ENCODE peak calls at places on chromosomes 12 and 14, in eight cellular contexts. A, C, F, G, M, L, N and U are unnamed samples.

GRCh38 chr12:120832712-120833111 is 71.4 kb downstream of the SPPL3 start:
- DNase-seq in A (no peak), C (no peak), F (no peak), G (no peak), M (no peak), L (no peak), N (no peak), U (no peak)

GRCh38 chr12:6335451-6336078 is 6.3 kb downstream of the TNFRSF1A start:
- DNase-seq in A (peak), C (no peak), F (no peak), G (peak), M (peak), L (peak), N (peak), U (no peak)

GRCh38 chr12:120831648-120832267 is 72.4 kb downstream of the SPPL3 start:
- DNase-seq in A (no peak), C (no peak), F (no peak), G (no peak), M (no peak), L (no peak), N (no peak), U (no peak)

GRCh38 chr14:91573894-91574837 is 64.1 kb upstream of the PPP4R3A start:
- DNase-seq in A (peak), C (no peak), F (peak), G (peak), M (no peak), L (peak), N (peak), U (peak)

GRCh38 chr12:82673698-82674097 is 13.0 kb upstream of the TMTC2 start:
- DNase-seq in A (no peak), C (peak), F (peak), G (no peak), M (no peak), L (no peak), N (no peak), U (no peak)

GRCh38 chr14:67442139-67442906 is 30.4 kb upstream of the PLEK2 start:
- DNase-seq in A (no peak), C (no peak), F (no peak), G (no peak), M (no peak), L (no peak), N (no peak), U (no peak)

GRCh38 chr14:33793711-33794110 is 157.2 kb downstream of the EGLN3 start:
- DNase-seq in A (no peak), C (no peak), F (no peak), G (no peak), M (no peak), L (no peak), N (no peak), U (no peak)

GRCh38 chr12:9760699-9761406 is at the start of gene CD69:
- DNase-seq in A (peak), C (no peak), F (no peak), G (no peak), M (no peak), L (peak), N (no peak), U (no peak)

GRCh38 chr12:68097386-68097785 is 62.2 kb downstream of the IFNG start:
- DNase-seq in A (no peak), C (no peak), F (no peak), G (no peak), M (no peak), L (no peak), N (no peak), U (no peak)

GRCh38 chr12:57740656-57741412 is 2.3 kb upstream of the AGAP2 start:
- DNase-seq in A (peak), C (no peak), F (peak), G (no peak), M (no peak), L (peak), N (no peak), U (peak)

GRCh38 chr12:91695964-91696363 is 449.7 kb downstream of the BTG1 start:
- DNase-seq in A (no peak), C (no peak), F (no peak), G (no peak), M (no peak), L (no peak), N (no peak), U (peak)

GRCh38 chr14:68145539-68145938 is 326.0 kb downstream of the RAD51B start:
- DNase-seq in A (no peak), C (no peak), F (no peak), G (peak), M (no peak), L (no peak), N (no peak), U (no peak)

GRCh38 chr12:106271575-106272505 is 24.0 kb upstream of the CKAP4 start:
- DNase-seq in A (no peak), C (no peak), F (no peak), G (no peak), M (no peak), L (no peak), N (no peak), U (no peak)

GRCh38 chr14:97458302-97459137 is 661.3 kb downstream of the VRK1 start:
- DNase-seq in A (peak), C (no peak), F (no peak), G (no peak), M (no peak), L (peak), N (no peak), U (no peak)

GRCh38 chr14:19729763-19730162 is 13.6 kb upstream of the OR4Q3 start:
- DNase-seq in A (no peak), C (no peak), F (no peak), G (no peak), M (no peak), L (no peak), N (no peak), U (no peak)

GRCh38 chr14:94113490-94113889 is 3.0 kb downstream of the IFI27 start:
- DNase-seq in A (no peak), C (no peak), F (no peak), G (peak), M (no peak), L (no peak), N (no peak), U (no peak)

GRCh38 chr12:56905852-56906251 is 28.4 kb downstream of the SDR9C7 start:
- DNase-seq in A (no peak), C (no peak), F (no peak), G (no peak), M (no peak), L (no peak), N (no peak), U (no peak)

GRCh38 chr12:85277900-85278597 is 2.0 kb upstream of the ALX1 start:
- DNase-seq in A (no peak), C (no peak), F (no peak), G (no peak), M (no peak), L (no peak), N (no peak), U (no peak)

GRCh38 chr14:73851567-73852382 is at the start of gene PTGR2:
- DNase-seq in A (peak), C (peak), F (peak), G (peak), M (peak), L (peak), N (peak), U (peak)

GRCh38 chr12:42385341-42385841 is 59.4 kb downstream of the PPHLN1 start:
- DNase-seq in A (no peak), C (no peak), F (no peak), G (no peak), M (no peak), L (no peak), N (no peak), U (no peak)

GRCh38 chr14:26401170-26401968 is 196.5 kb downstream of the NOVA1 start:
- DNase-seq in A (no peak), C (no peak), F (no peak), G (no peak), M (no peak), L (no peak), N (no peak), U (no peak)

GRCh38 chr12:6165418-6165817 is 34.8 kb upstream of the CD9 start:
- DNase-seq in A (no peak), C (no peak), F (no peak), G (no peak), M (no peak), L (no peak), N (no peak), U (no peak)

GRCh38 chr14:68976160-68977067 is 2.7 kb downstream of the ACTN1 start:
- DNase-seq in A (no peak), C (no peak), F (no peak), G (no peak), M (no peak), L (no peak), N (no peak), U (no peak)

GRCh38 chr12:25689996-25690501 is 137.0 kb upstream of the LMNTD1 start:
- DNase-seq in A (no peak), C (no peak), F (no peak), G (peak), M (peak), L (no peak), N (no peak), U (no peak)